ENCODE peak calls at places on chromosomes 11 and 22, in seven cellular contexts. D is uterus; P is cardiac fibroblast; K is activated CD4-positive, alpha-beta T cell treated with anti-CD3 and anti-CD28 coated beads, Interleukin-2, amount 50 U/mL, for 1 hour; H is stimulated activated CD4-positive, alpha-beta T cell treated with anti-CD3 and anti-CD28 coated beads, Interleukin-4, amount 100 ng/mL, for 24 hours; N is aorta; U is iris pigment epithelial cell. B is an unnamed sample.

GRCh38 chr11:10885703-10886363 is 28.0 kb upstream of the ZBED5 start:
- DNase-seq in D (no peak), P (peak; percentile 33), K (no peak), H (no peak), N (no peak), U (peak; percentile 65), B (no peak)

GRCh38 chr22:49763696-49764095 is 64.0 kb downstream of the BRD1 start:
- DNase-seq in D (no peak), P (no peak), K (no peak), H (peak; percentile 2), N (peak; percentile 38), U (no peak), B (no peak)

GRCh38 chr11:102608699-102609098 is 16.4 kb downstream of the MMP20 start:
- DNase-seq in D (no peak), P (no peak), K (no peak), H (no peak), N (no peak), U (no peak), B (no peak)

GRCh38 chr11:60870276-60870675 is 2.9 kb downstream of the ZP1 start:
- DNase-seq in D (no peak), P (no peak), K (no peak), H (no peak), N (no peak), U (no peak), B (peak; percentile 74)

GRCh38 chr22:27213291-27213690 is 555.9 kb downstream of the MIAT start:
- DNase-seq in D (peak; percentile 24), P (no peak), K (no peak), H (no peak), N (no peak), U (peak; percentile 21), B (no peak)

GRCh38 chr11:73323464-73323863 is 15.4 kb downstream of the ARHGEF17 start:
- DNase-seq in D (peak; percentile 93), P (peak; percentile 65), K (no peak), H (no peak), N (peak; percentile 96), U (no peak), B (no peak)

GRCh38 chr11:134685981-134686380 is 273.9 kb upstream of the B3GAT1 start:
- DNase-seq in D (no peak), P (no peak), K (no peak), H (no peak), N (no peak), U (no peak), B (no peak)

GRCh38 chr11:104095791-104096190 is 59.4 kb downstream of the DDI1 start:
- DNase-seq in D (no peak), P (no peak), K (no peak), H (no peak), N (no peak), U (no peak), B (no peak)

GRCh38 chr22:34914871-34915270 is 151.1 kb upstream of the ISX start:
- DNase-seq in D (no peak), P (no peak), K (no peak), H (no peak), N (no peak), U (no peak), B (no peak)

GRCh38 chr11:40879911-40880310 is 579.5 kb downstream of the LRRC4C start:
- DNase-seq in D (no peak), P (no peak), K (no peak), H (no peak), N (no peak), U (no peak), B (no peak)

GRCh38 chr11:94961255-94961654 is 12.1 kb downstream of the CWC15 start:
- DNase-seq in D (no peak), P (no peak), K (no peak), H (no peak), N (no peak), U (no peak), B (no peak)

GRCh38 chr11:47467372-47467771 is 18.4 kb upstream of the RAPSN start:
- DNase-seq in D (no peak), P (no peak), K (no peak), H (no peak), N (no peak), U (no peak), B (no peak)

GRCh38 chr11:14634813-14635212 is 8.8 kb upstream of the PDE3B start:
- DNase-seq in D (no peak), P (no peak), K (no peak), H (no peak), N (no peak), U (no peak), B (no peak)

GRCh38 chr11:61061081-61061826 is 41.0 kb upstream of the CD5 start:
- DNase-seq in D (no peak), P (peak; percentile 64), K (peak; percentile 81), H (peak; percentile 88), N (no peak), U (peak; percentile 19), B (no peak)

GRCh38 chr11:44875056-44875455 is 75.6 kb downstream of the TP53I11 start:
- DNase-seq in D (no peak), P (no peak), K (no peak), H (no peak), N (no peak), U (no peak), B (no peak)